ENCODE peak calls at places on chromosomes 12 and 14, in eight cellular contexts. J is cerebellar cortex; C is stimulated activated CD4-positive, alpha-beta T cell treated with anti-CD3 and anti-CD28 coated beads, Interleukin-12 subunit alpha, Interleukin-12 subunit beta, amount 100 ng/mL, for 4 hours; X is activated CD8-positive, alpha-beta memory T cell treated with anti-CD3 and anti-CD28 coated beads, Interleukin-2, amount 50 U/mL, for 48 hours; Q is kidney tubule cell; A is A549; H is RPMI8226; O is spleen. B is an unnamed sample.

GRCh38 chr12:127145929-127146789 is 1120.8 kb upstream of the TMEM132C start:
- DNase-seq in C (peak; percentile 79), J (peak; percentile 80), H (no peak), O (peak; percentile 80), Q (peak; percentile 74), A (peak; percentile 68), X (peak; percentile 88), B (no peak)

GRCh38 chr12:100611031-100611430 is 37.5 kb downstream of the GAS2L3 start:
- DNase-seq in J (no peak), H (no peak), O (no peak), A (no peak), Q (peak; percentile 6), X (no peak), C (no peak), B (no peak)

GRCh38 chr14:89221109-89221508 is 195.9 kb downstream of the FOXN3 start:
- DNase-seq in X (no peak), Q (peak; percentile 39), O (no peak), C (no peak), A (no peak), H (no peak), J (peak; percentile 63), B (no peak)

GRCh38 chr14:68230941-68231717 is 411.6 kb downstream of the RAD51B start:
- DNase-seq in J (no peak), C (no peak), H (no peak), O (no peak), X (no peak), A (no peak), Q (peak; percentile 46), B (no peak)

GRCh38 chr12:80053048-80053790 is 46.1 kb upstream of the OTOGL start:
- DNase-seq in X (no peak), J (no peak), A (no peak), Q (no peak), H (peak; percentile 57), O (no peak), C (no peak), B (no peak)

GRCh38 chr14:34718750-34719304 is 4.4 kb upstream of the CFL2 start:
- DNase-seq in O (no peak), J (no peak), A (no peak), H (no peak), Q (peak; percentile 67), X (no peak), C (no peak), B (no peak)

GRCh38 chr12:132218915-132219314 is 74.7 kb downstream of the NOC4L start:
- DNase-seq in A (peak; percentile 68), O (no peak), J (peak; percentile 54), C (peak; percentile 24), X (no peak), H (peak; percentile 56), Q (peak; percentile 9), B (peak; percentile 64)

GRCh38 chr12:30753761-30754382 is 879 bp downstream of the CAPRIN2 start:
- DNase-seq in A (no peak), X (no peak), C (no peak), H (peak; percentile 33), J (peak; percentile 43), Q (peak; percentile 24), O (no peak), B (no peak)

GRCh38 chr12:18275974-18276373 is 14.7 kb downstream of the PIK3C2G start:
- DNase-seq in H (no peak), X (no peak), A (peak; percentile 2), Q (peak; percentile 91), C (no peak), J (no peak), O (no peak), B (no peak)

GRCh38 chr12:109762071-109762672 is 48.5 kb downstream of the FAM222A start:
- DNase-seq in A (no peak), H (no peak), Q (no peak), C (no peak), X (no peak), O (no peak), J (no peak), B (no peak)

GRCh38 chr12:109744026-109744425 is 30.4 kb downstream of the FAM222A start:
- DNase-seq in X (no peak), Q (no peak), O (peak; percentile 59), H (no peak), C (no peak), J (no peak), A (no peak), B (no peak)

GRCh38 chr12:6851153-6851920 is at the start of gene CDCA3:
- DNase-seq in Q (peak; percentile 98), H (peak; percentile 98), X (peak; percentile 94), O (peak; percentile 94), C (peak; percentile 88), J (peak; percentile 99), A (peak; percentile 100), B (peak; percentile 100)

GRCh38 chr14:88804477-88804876 is 11.7 kb upstream of the EML5 start:
- DNase-seq in C (no peak), H (no peak), O (no peak), Q (no peak), X (no peak), A (no peak), J (no peak), B (no peak)

GRCh38 chr12:107684990-107685359 is 624 bp upstream of the PWP1 start:
- DNase-seq in X (peak; percentile 62), H (peak; percentile 39), Q (peak; percentile 44), O (no peak), A (peak; percentile 43), C (peak; percentile 29), J (peak; percentile 37), B (no peak)

GRCh38 chr12:43776498-43776897 is 17.7 kb downstream of the IRAK4 start:
- DNase-seq in X (no peak), Q (peak; percentile 15), C (no peak), O (no peak), H (peak; percentile 44), A (peak; percentile 30), J (peak; percentile 31), B (peak; percentile 11)

GRCh38 chr12:107356266-107356936 is 263.1 kb upstream of the CRY1 start:
- DNase-seq in C (no peak), X (no peak), Q (peak; percentile 87), H (no peak), J (no peak), A (no peak), O (no peak), B (no peak)

GRCh38 chr14:68598621-68599447 is 194.0 kb downstream of the ZFP36L1 start:
- DNase-seq in A (peak; percentile 92), C (no peak), X (no peak), Q (peak; percentile 80), H (no peak), J (no peak), O (peak; percentile 86), B (no peak)

GRCh38 chr12:58346032-58346632 is 404.8 kb downstream of the ATP23 start:
- DNase-seq in O (no peak), X (no peak), Q (peak; percentile 67), A (peak; percentile 30), H (peak; percentile 40), C (no peak), J (peak; percentile 44), B (peak; percentile 2)

GRCh38 chr12:8722286-8722685 is 24.5 kb downstream of the RIMKLB start:
- DNase-seq in C (no peak), A (no peak), H (no peak), O (no peak), Q (no peak), X (no peak), J (no peak), B (no peak)

GRCh38 chr12:56014205-56014604 is 6.6 kb upstream of the IKZF4 start:
- DNase-seq in O (no peak), H (peak; percentile 76), J (no peak), A (no peak), X (no peak), C (no peak), Q (peak; percentile 58), B (no peak)

GRCh38 chr12:65876898-65877721 is 52.8 kb downstream of the HMGA2 start:
- DNase-seq in A (no peak), X (no peak), H (no peak), J (no peak), O (no peak), C (no peak), Q (peak; percentile 33), B (no peak)

GRCh38 chr12:112854344-112854743 is 52.4 kb upstream of the OAS1 start:
- DNase-seq in J (no peak), O (no peak), X (no peak), H (no peak), A (no peak), C (no peak), Q (no peak), B (no peak)

GRCh38 chr14:100593751-100594624 is 6.8 kb upstream of the BEGAIN start:
- DNase-seq in H (no peak), A (no peak), C (no peak), Q (peak; percentile 10), O (peak; percentile 56), J (no peak), X (no peak), B (no peak)

GRCh38 chr14:90554341-90554740 is 157.5 kb downstream of the CALM1 start:
- DNase-seq in X (no peak), H (no peak), C (no peak), A (no peak), Q (no peak), J (peak; percentile 89), O (peak; percentile 62), B (no peak)

GRCh38 chr12:52925717-52926595 is 21.1 kb upstream of the KRT8 start:
- DNase-seq in C (no peak), X (no peak), H (peak; percentile 70), A (no peak), J (peak; percentile 40), O (no peak), Q (peak; percentile 90), B (no peak)

GRCh38 chr12:96902076-96902475 is 5.0 kb upstream of the NEDD1 start:
- DNase-seq in X (no peak), A (peak; percentile 21), C (no peak), J (no peak), H (peak; percentile 15), O (no peak), Q (no peak), B (no peak)

GRCh38 chr12:143964-144649 is 69.8 kb downstream of the SLC6A12 start:
- DNase-seq in X (no peak), J (peak; percentile 63), O (no peak), H (no peak), A (no peak), C (no peak), Q (peak; percentile 75), B (no peak)

GRCh38 chr12:131865196-131865875 is 29.1 kb upstream of the ULK1 start:
- DNase-seq in Q (peak; percentile 92), J (no peak), A (peak; percentile 96), C (no peak), H (no peak), X (no peak), O (no peak), B (no peak)

GRCh38 chr14:39957987-39958386 is 525.8 kb upstream of the FBXO33 start:
- DNase-seq in A (no peak), O (peak; percentile 46), C (no peak), J (no peak), Q (no peak), H (no peak), X (no peak), B (no peak)

GRCh38 chr12:4587108-4587507 is 25.1 kb downstream of the DYRK4 start:
- DNase-seq in X (no peak), J (no peak), O (no peak), Q (no peak), A (no peak), H (no peak), C (no peak), B (no peak)

GRCh38 chr14:93009471-93010117 is 86.6 kb downstream of the CHGA start:
- DNase-seq in J (no peak), O (no peak), H (no peak), Q (no peak), C (no peak), A (no peak), X (no peak), B (no peak)

GRCh38 chr14:51487848-51488247 is 163.9 kb upstream of the FRMD6 start:
- DNase-seq in C (no peak), J (no peak), O (no peak), Q (no peak), A (no peak), X (no peak), H (no peak), B (no peak)

GRCh38 chr14:36950812-36951211 is 221.6 kb downstream of the SLC25A21 start:
- DNase-seq in O (no peak), X (no peak), Q (no peak), J (no peak), H (no peak), C (no peak), A (no peak), B (no peak)

GRCh38 chr14:23708343-23708742 is 72.2 kb downstream of the DHRS2 start:
- DNase-seq in C (no peak), H (no peak), O (no peak), X (no peak), A (no peak), Q (no peak), J (no peak), B (no peak)

B was measured in GM12891.